ENCODE peak calls at places on chromosomes 5 and 9, in seven cellular contexts. One of them, this sample, is unnamed.

GRCh38 chr5:73558950-73559349 is 6.5 kb downstream of the ANKRA2 start:
- DNase-seq in MCF 10A: peak; percentile 27
- DNase-seq in CD8-positive, alpha-beta T cell: no peak
- DNase-seq in stomach: no peak
- DNase-seq in vagina: no peak
- DNase-seq in B cell: no peak
- DNase-seq in ascending aorta: no peak
- DNase-seq in this sample: no peak

GRCh38 chr5:94793113-94793815 is 174.8 kb downstream of the SLF1 start:
- DNase-seq in stomach: no peak
- DNase-seq in MCF 10A: no peak
- DNase-seq in vagina: no peak
- DNase-seq in CD8-positive, alpha-beta T cell: peak; percentile 16
- DNase-seq in B cell: no peak
- DNase-seq in ascending aorta: no peak
- DNase-seq in this sample: no peak

GRCh38 chr5:39702928-39703327 is 278.1 kb upstream of the DAB2 start:
- DNase-seq in B cell: no peak
- DNase-seq in vagina: no peak
- DNase-seq in CD8-positive, alpha-beta T cell: no peak
- DNase-seq in ascending aorta: no peak
- DNase-seq in MCF 10A: no peak
- DNase-seq in stomach: no peak
- DNase-seq in this sample: no peak

GRCh38 chr5:52880541-52880940 is 92.8 kb downstream of the ITGA1 start:
- DNase-seq in stomach: no peak
- DNase-seq in B cell: no peak
- DNase-seq in vagina: no peak
- DNase-seq in CD8-positive, alpha-beta T cell: no peak
- DNase-seq in ascending aorta: no peak
- DNase-seq in MCF 10A: no peak
- DNase-seq in this sample: no peak

GRCh38 chr5:134649163-134649916 is 755 bp downstream of the SEC24A start:
- DNase-seq in B cell: no peak
- DNase-seq in vagina: no peak
- DNase-seq in CD8-positive, alpha-beta T cell: no peak
- DNase-seq in ascending aorta: no peak
- DNase-seq in stomach: peak; percentile 31
- DNase-seq in MCF 10A: no peak
- DNase-seq in this sample: no peak

GRCh38 chr9:21605489-21605931 is 123.4 kb upstream of the IFNE start:
- DNase-seq in MCF 10A: peak; percentile 26
- DNase-seq in ascending aorta: no peak
- DNase-seq in CD8-positive, alpha-beta T cell: no peak
- DNase-seq in stomach: no peak
- DNase-seq in vagina: no peak
- DNase-seq in B cell: no peak
- DNase-seq in this sample: no peak

GRCh38 chr9:84404095-84404686 is 63.6 kb upstream of the SLC28A3 start:
- DNase-seq in CD8-positive, alpha-beta T cell: no peak
- DNase-seq in vagina: no peak
- DNase-seq in ascending aorta: no peak
- DNase-seq in B cell: no peak
- DNase-seq in MCF 10A: peak; percentile 17
- DNase-seq in stomach: no peak
- DNase-seq in this sample: no peak

GRCh38 chr5:172173771-172174170 is 14.3 kb downstream of the STK10 start:
- DNase-seq in CD8-positive, alpha-beta T cell: peak; percentile 72
- DNase-seq in stomach: no peak
- DNase-seq in B cell: peak; percentile 31
- DNase-seq in ascending aorta: peak; percentile 29
- DNase-seq in vagina: no peak
- DNase-seq in MCF 10A: peak; percentile 80
- DNase-seq in this sample: no peak

GRCh38 chr5:110043025-110043424 is 353.3 kb downstream of the MAN2A1 start:
- DNase-seq in vagina: no peak
- DNase-seq in B cell: no peak
- DNase-seq in CD8-positive, alpha-beta T cell: no peak
- DNase-seq in MCF 10A: no peak
- DNase-seq in ascending aorta: no peak
- DNase-seq in stomach: no peak
- DNase-seq in this sample: no peak

GRCh38 chr5:118752568-118752967 is 235.8 kb downstream of the DTWD2 start:
- DNase-seq in stomach: no peak
- DNase-seq in vagina: no peak
- DNase-seq in B cell: no peak
- DNase-seq in CD8-positive, alpha-beta T cell: no peak
- DNase-seq in ascending aorta: no peak
- DNase-seq in MCF 10A: no peak
- DNase-seq in this sample: no peak

GRCh38 chr9:15642369-15642962 is 89.6 kb downstream of the CCDC171 start:
- DNase-seq in MCF 10A: peak; percentile 51
- DNase-seq in stomach: no peak
- DNase-seq in CD8-positive, alpha-beta T cell: no peak
- DNase-seq in ascending aorta: no peak
- DNase-seq in B cell: no peak
- DNase-seq in vagina: no peak
- DNase-seq in this sample: no peak

GRCh38 chr5:171316258-171317121 is 7.4 kb downstream of the TLX3 start:
- DNase-seq in CD8-positive, alpha-beta T cell: no peak
- DNase-seq in B cell: no peak
- DNase-seq in vagina: no peak
- DNase-seq in stomach: no peak
- DNase-seq in ascending aorta: no peak
- DNase-seq in MCF 10A: no peak
- DNase-seq in this sample: no peak

GRCh38 chr9:136791466-136792276 is 527 bp downstream of the TMEM141 start:
- DNase-seq in vagina: no peak
- DNase-seq in CD8-positive, alpha-beta T cell: peak; percentile 69
- DNase-seq in ascending aorta: peak; percentile 18
- DNase-seq in stomach: peak; percentile 84
- DNase-seq in B cell: peak; percentile 54
- DNase-seq in MCF 10A: peak; percentile 77
- DNase-seq in this sample: peak; percentile 78

DNA sequence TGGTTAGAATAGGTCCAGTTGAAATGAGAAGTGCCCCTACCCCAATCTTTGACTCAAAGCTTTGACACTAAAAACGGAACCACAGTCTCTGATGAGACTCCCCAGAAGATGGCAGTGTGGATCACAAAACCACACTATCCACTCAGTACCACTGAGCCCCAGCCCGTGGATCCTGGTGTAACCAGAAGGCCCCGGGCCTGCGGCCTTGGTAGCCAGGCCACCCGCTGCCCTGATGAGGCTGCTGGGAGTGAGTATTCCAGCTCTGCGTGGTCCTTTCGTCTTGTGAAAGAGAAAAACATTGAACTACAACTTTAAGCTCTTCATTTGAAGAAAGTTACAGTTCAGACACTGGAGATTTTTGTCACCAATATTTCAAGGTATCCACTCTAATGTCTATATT is 42.2 kb upstream of the FBP1 start:
- DNase-seq in stomach: peak; percentile 80
- DNase-seq in B cell: peak; percentile 70
- DNase-seq in CD8-positive, alpha-beta T cell: peak; percentile 56
- DNase-seq in MCF 10A: peak; percentile 76
- DNase-seq in vagina: no peak
- DNase-seq in ascending aorta: no peak
- DNase-seq in this sample: peak; percentile 46
- TF ChIP-seq CTCF in stomach: peak; percentile 68
- TF ChIP-seq CTCF in B cell: peak; percentile 79
- TF ChIP-seq CTCF in CD8-positive, alpha-beta T cell: peak; percentile 86
- TF ChIP-seq CTCF in MCF 10A: peak; percentile 81
- TF ChIP-seq CTCF in vagina: peak; percentile 59
- TF ChIP-seq CTCF in ascending aorta: peak; percentile 76
- TF ChIP-seq CTCF in this sample: peak; percentile 76

GRCh38 chr9:3648722-3649121 is 122.9 kb upstream of the RFX3 start:
- DNase-seq in MCF 10A: no peak
- DNase-seq in stomach: no peak
- DNase-seq in ascending aorta: no peak
- DNase-seq in B cell: no peak
- DNase-seq in vagina: no peak
- DNase-seq in CD8-positive, alpha-beta T cell: no peak
- DNase-seq in this sample: no peak

GRCh38 chr9:3648266-3648665 is 122.5 kb upstream of the RFX3 start:
- DNase-seq in vagina: no peak
- DNase-seq in ascending aorta: no peak
- DNase-seq in B cell: no peak
- DNase-seq in stomach: no peak
- DNase-seq in MCF 10A: no peak
- DNase-seq in CD8-positive, alpha-beta T cell: no peak
- DNase-seq in this sample: no peak

GRCh38 chr9:3646226-3646625 is 120.4 kb upstream of the RFX3 start:
- DNase-seq in vagina: no peak
- DNase-seq in MCF 10A: no peak
- DNase-seq in B cell: no peak
- DNase-seq in ascending aorta: no peak
- DNase-seq in CD8-positive, alpha-beta T cell: no peak
- DNase-seq in stomach: no peak
- DNase-seq in this sample: no peak

GRCh38 chr9:3650994-3651622 is 125.3 kb upstream of the RFX3 start:
- DNase-seq in CD8-positive, alpha-beta T cell: no peak
- DNase-seq in ascending aorta: no peak
- DNase-seq in MCF 10A: no peak
- DNase-seq in stomach: no peak
- DNase-seq in vagina: no peak
- DNase-seq in B cell: no peak
- DNase-seq in this sample: no peak

GRCh38 chr9:3647652-3648051 is 121.9 kb upstream of the RFX3 start:
- DNase-seq in vagina: no peak
- DNase-seq in CD8-positive, alpha-beta T cell: no peak
- DNase-seq in B cell: no peak
- DNase-seq in MCF 10A: no peak
- DNase-seq in stomach: no peak
- DNase-seq in ascending aorta: no peak
- DNase-seq in this sample: no peak
- TF ChIP-seq CTCF in vagina: no peak
- TF ChIP-seq CTCF in CD8-positive, alpha-beta T cell: no peak
- TF ChIP-seq CTCF in B cell: no peak
- TF ChIP-seq CTCF in MCF 10A: no peak
- TF ChIP-seq CTCF in stomach: no peak
- TF ChIP-seq CTCF in ascending aorta: no peak
- TF ChIP-seq CTCF in this sample: no peak

GRCh38 chr9:111916234-111916645 is 19.6 kb downstream of the UGCG start:
- DNase-seq in B cell: no peak
- DNase-seq in stomach: no peak
- DNase-seq in ascending aorta: no peak
- DNase-seq in MCF 10A: no peak
- DNase-seq in CD8-positive, alpha-beta T cell: no peak
- DNase-seq in vagina: no peak
- DNase-seq in this sample: no peak

GRCh38 chr9:111915425-111915758 is 18.8 kb downstream of the UGCG start:
- DNase-seq in vagina: no peak
- DNase-seq in ascending aorta: no peak
- DNase-seq in B cell: no peak
- DNase-seq in CD8-positive, alpha-beta T cell: no peak
- DNase-seq in MCF 10A: no peak
- DNase-seq in stomach: no peak
- DNase-seq in this sample: no peak

GRCh38 chr9:111913159-111913558 is 16.5 kb downstream of the UGCG start:
- DNase-seq in CD8-positive, alpha-beta T cell: no peak
- DNase-seq in vagina: no peak
- DNase-seq in MCF 10A: no peak
- DNase-seq in stomach: no peak
- DNase-seq in ascending aorta: no peak
- DNase-seq in B cell: no peak
- DNase-seq in this sample: no peak

GRCh38 chr9:111917201-111917600 is 20.6 kb downstream of the UGCG start:
- DNase-seq in B cell: no peak
- DNase-seq in stomach: peak; percentile 72
- DNase-seq in vagina: no peak
- DNase-seq in MCF 10A: no peak
- DNase-seq in ascending aorta: no peak
- DNase-seq in CD8-positive, alpha-beta T cell: no peak
- DNase-seq in this sample: no peak

DNA sequence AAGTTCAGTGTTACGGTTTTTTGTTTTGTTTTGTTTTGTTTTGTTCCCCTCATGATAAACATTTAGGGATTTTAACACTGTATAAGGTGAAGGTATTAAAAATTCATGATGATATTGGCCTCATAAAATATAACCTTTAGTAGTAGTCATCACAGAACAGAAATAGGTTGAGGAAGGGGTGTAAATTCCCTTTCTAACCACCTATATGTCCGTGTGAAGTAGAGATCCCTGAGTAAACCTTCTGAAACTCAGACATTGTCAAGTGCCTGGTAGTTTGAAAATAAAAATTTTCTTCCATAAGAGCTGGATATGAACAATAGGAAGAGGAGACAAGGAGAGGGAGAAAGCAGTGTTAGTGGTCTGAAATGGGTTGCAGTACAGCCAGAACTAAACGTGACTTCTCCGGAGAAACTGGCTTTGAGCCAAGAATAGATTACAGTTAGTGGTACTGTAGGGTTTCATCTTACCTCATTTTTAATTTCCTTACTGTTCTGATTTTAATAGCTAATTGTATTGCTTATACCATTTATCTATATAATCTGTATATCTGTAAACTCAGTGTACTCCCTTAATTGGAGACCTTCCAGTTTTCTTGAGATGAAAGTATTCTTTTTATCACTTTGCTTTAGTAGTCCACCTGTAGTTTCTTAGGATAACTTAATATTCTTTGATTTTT is 18.3 kb downstream of the UGCG start:
- DNase-seq in stomach: no peak
- DNase-seq in CD8-positive, alpha-beta T cell: no peak
- DNase-seq in MCF 10A: peak; percentile 42
- DNase-seq in ascending aorta: no peak
- DNase-seq in B cell: no peak
- DNase-seq in vagina: no peak
- DNase-seq in this sample: no peak
- TF ChIP-seq CTCF in stomach: no peak
- TF ChIP-seq CTCF in CD8-positive, alpha-beta T cell: no peak
- TF ChIP-seq CTCF in MCF 10A: no peak
- TF ChIP-seq CTCF in ascending aorta: no peak
- TF ChIP-seq CTCF in B cell: no peak
- TF ChIP-seq CTCF in vagina: no peak
- TF ChIP-seq CTCF in this sample: no peak

GRCh38 chr9:127280880-127281660 is 16.5 kb downstream of the GARNL3 start:
- DNase-seq in vagina: no peak
- DNase-seq in stomach: no peak
- DNase-seq in ascending aorta: no peak
- DNase-seq in CD8-positive, alpha-beta T cell: no peak
- DNase-seq in MCF 10A: no peak
- DNase-seq in B cell: no peak
- DNase-seq in this sample: no peak

GRCh38 chr9:127281887-127282286 is 17.3 kb downstream of the GARNL3 start:
- DNase-seq in CD8-positive, alpha-beta T cell: no peak
- DNase-seq in B cell: no peak
- DNase-seq in MCF 10A: no peak
- DNase-seq in vagina: no peak
- DNase-seq in stomach: no peak
- DNase-seq in ascending aorta: no peak
- DNase-seq in this sample: no peak

GRCh38 chr9:127282611-127283010 is 18.0 kb downstream of the GARNL3 start:
- DNase-seq in CD8-positive, alpha-beta T cell: no peak
- DNase-seq in MCF 10A: no peak
- DNase-seq in ascending aorta: no peak
- DNase-seq in stomach: no peak
- DNase-seq in vagina: no peak
- DNase-seq in B cell: no peak
- DNase-seq in this sample: no peak

GRCh38 chr9:127285957-127286356 is 21.4 kb downstream of the GARNL3 start:
- DNase-seq in CD8-positive, alpha-beta T cell: no peak
- DNase-seq in B cell: no peak
- DNase-seq in stomach: no peak
- DNase-seq in ascending aorta: no peak
- DNase-seq in MCF 10A: no peak
- DNase-seq in vagina: no peak
- DNase-seq in this sample: no peak

GRCh38 chr9:127283917-127284316 is 19.3 kb downstream of the GARNL3 start:
- DNase-seq in ascending aorta: no peak
- DNase-seq in MCF 10A: peak; percentile 49
- DNase-seq in B cell: no peak
- DNase-seq in vagina: no peak
- DNase-seq in stomach: no peak
- DNase-seq in CD8-positive, alpha-beta T cell: peak; percentile 19
- DNase-seq in this sample: no peak
- TF ChIP-seq CTCF in ascending aorta: no peak
- TF ChIP-seq CTCF in MCF 10A: peak; percentile 33
- TF ChIP-seq CTCF in B cell: no peak
- TF ChIP-seq CTCF in vagina: no peak
- TF ChIP-seq CTCF in stomach: no peak
- TF ChIP-seq CTCF in CD8-positive, alpha-beta T cell: no peak
- TF ChIP-seq CTCF in this sample: no peak